ENCODE peak calls at places on chromosomes 11 and 22, in five cellular contexts. D, P, X, J and S are unnamed samples.

GRCh38 chr11:95556342-95557151 is 233.0 kb downstream of the FAM76B start:
- DNase-seq in D (no peak), P (no peak), X (no peak), J (no peak), S (no peak)

GRCh38 chr11:8685306-8685705 is 2.7 kb downstream of the RPL27A start:
- DNase-seq in D (no peak), P (no peak), X (no peak), J (no peak), S (peak)

GRCh38 chr22:46115388-46115678 is 35.0 kb upstream of the PPARA start:
- DNase-seq in D (no peak), P (no peak), X (no peak), J (no peak), S (no peak)

GRCh38 chr11:2382129-2382517 is 5.0 kb downstream of the CD81 start:
- DNase-seq in D (no peak), P (no peak), X (no peak), J (no peak), S (no peak)

GRCh38 chr11:117070016-117070415 is 28.2 kb downstream of the SIK3 start:
- DNase-seq in D (no peak), P (no peak), X (no peak), J (no peak), S (no peak)

GRCh38 chr22:37358386-37358785 is 68.9 kb downstream of the ELFN2 start:
- DNase-seq in D (no peak), P (no peak), X (no peak), J (no peak), S (no peak)

GRCh38 chr11:122317337-122317736 is 201.3 kb upstream of the BLID start:
- DNase-seq in D (no peak), P (no peak), X (no peak), J (no peak), S (no peak)

GRCh38 chr22:36986242-36986821 is 32.9 kb downstream of the TST start:
- DNase-seq in D (no peak), P (no peak), X (no peak), J (no peak), S (peak)

GRCh38 chr11:3126901-3127691 is 38.0 kb downstream of the OSBPL5 start:
- DNase-seq in D (peak), P (no peak), X (no peak), J (no peak), S (peak)

GRCh38 chr22:20773793-20774212 is at the start of gene SERPIND1:
- DNase-seq in D (no peak), P (no peak), X (no peak), J (no peak), S (no peak)

GRCh38 chr22:33380789-33381530 is 322.8 kb upstream of the SYN3 start:
- DNase-seq in D (no peak), P (no peak), X (no peak), J (no peak), S (no peak)

GRCh38 chr11:67354314-67355022 is 1.1 kb upstream of the POLD4 start:
- DNase-seq in D (no peak), P (peak), X (no peak), J (peak), S (no peak)

GRCh38 chr22:26512149-26512793 is at the start of gene TFIP11:
- DNase-seq in D (peak), P (peak), X (peak), J (peak), S (peak)

GRCh38 chr11:10400856-10401255 is 54.2 kb upstream of the AMPD3 start:
- DNase-seq in D (no peak), P (no peak), X (no peak), J (no peak), S (no peak)

GRCh38 chr11:19816817-19817216 is 104.2 kb downstream of the NAV2 start:
- DNase-seq in D (no peak), P (no peak), X (no peak), J (no peak), S (no peak)